ENCODE peak calls at places on chromosomes 6 and 20, in five cellular contexts. One of them, this sample, is unnamed.

GRCh38 chr20:48463916-48464315 is 363.9 kb downstream of the PREX1 start:
- DNase-seq in Calu3: no peak
- DNase-seq in breast epithelium: no peak
- DNase-seq in GM23338: no peak
- DNase-seq in heart right ventricle: no peak
- DNase-seq in this sample: no peak

GRCh38 chr6:1424306-1424927 is 35.0 kb downstream of the FOXF2 start:
- DNase-seq in Calu3: peak
- DNase-seq in breast epithelium: no peak
- DNase-seq in GM23338: peak
- DNase-seq in heart right ventricle: no peak
- DNase-seq in this sample: peak

GRCh38 chr6:36493859-36494258 is 51.1 kb downstream of the KCTD20 start:
- DNase-seq in Calu3: no peak
- DNase-seq in breast epithelium: no peak
- DNase-seq in GM23338: peak
- DNase-seq in heart right ventricle: no peak
- DNase-seq in this sample: no peak

GRCh38 chr6:7446644-7447325 is 57.2 kb downstream of the RIOK1 start:
- DNase-seq in Calu3: no peak
- DNase-seq in breast epithelium: peak
- DNase-seq in GM23338: no peak
- DNase-seq in heart right ventricle: no peak
- DNase-seq in this sample: no peak

GRCh38 chr20:36339646-36340592 is 33.8 kb downstream of the DLGAP4 start:
- DNase-seq in Calu3: no peak
- DNase-seq in breast epithelium: no peak
- DNase-seq in GM23338: peak
- DNase-seq in heart right ventricle: no peak
- DNase-seq in this sample: no peak

GRCh38 chr6:120604510-120604909 is 729.8 kb downstream of the TBC1D32 start:
- DNase-seq in Calu3: no peak
- DNase-seq in breast epithelium: no peak
- DNase-seq in GM23338: no peak
- DNase-seq in heart right ventricle: no peak
- DNase-seq in this sample: no peak

GRCh38 chr6:23202207-23202606 is 632.8 kb downstream of the HDGFL1 start:
- DNase-seq in Calu3: no peak
- DNase-seq in breast epithelium: no peak
- DNase-seq in GM23338: no peak
- DNase-seq in heart right ventricle: no peak
- DNase-seq in this sample: no peak

GRCh38 chr6:111838749-111839484 is 34.3 kb downstream of the FYN start:
- DNase-seq in Calu3: no peak
- DNase-seq in breast epithelium: no peak
- DNase-seq in GM23338: no peak
- DNase-seq in heart right ventricle: no peak
- DNase-seq in this sample: no peak

GRCh38 chr20:47150403-47151152 is 205.9 kb downstream of the ZMYND8 start:
- DNase-seq in Calu3: peak
- DNase-seq in breast epithelium: no peak
- DNase-seq in GM23338: peak
- DNase-seq in heart right ventricle: peak
- DNase-seq in this sample: no peak

GRCh38 chr6:132960720-132961119 is 146.4 kb downstream of the RPS12 start:
- DNase-seq in Calu3: peak
- DNase-seq in breast epithelium: peak
- DNase-seq in GM23338: no peak
- DNase-seq in heart right ventricle: no peak
- DNase-seq in this sample: no peak

GRCh38 chr20:43323592-43323991 is 133.9 kb upstream of the PTPRT start:
- DNase-seq in Calu3: no peak
- DNase-seq in breast epithelium: no peak
- DNase-seq in GM23338: no peak
- DNase-seq in heart right ventricle: no peak
- DNase-seq in this sample: no peak

GRCh38 chr6:168871535-168872106 is 382.0 kb downstream of the THBS2 start:
- DNase-seq in Calu3: peak
- DNase-seq in breast epithelium: no peak
- DNase-seq in GM23338: no peak
- DNase-seq in heart right ventricle: no peak
- DNase-seq in this sample: no peak
- TF ChIP-seq CTCF in Calu3: no peak
- TF ChIP-seq CTCF in breast epithelium: no peak
- TF ChIP-seq CTCF in GM23338: no peak
- TF ChIP-seq CTCF in heart right ventricle: no peak
- TF ChIP-seq CTCF in this sample: no peak

GRCh38 chr6:147201885-147202515 is 2.2 kb upstream of the STXBP5 start:
- DNase-seq in Calu3: peak
- DNase-seq in breast epithelium: no peak
- DNase-seq in GM23338: peak
- DNase-seq in heart right ventricle: no peak
- DNase-seq in this sample: no peak
- TF ChIP-seq CTCF in Calu3: no peak
- TF ChIP-seq CTCF in breast epithelium: no peak
- TF ChIP-seq CTCF in GM23338: no peak
- TF ChIP-seq CTCF in heart right ventricle: no peak
- TF ChIP-seq CTCF in this sample: no peak

GRCh38 chr6:41045664-41046063 is 3.4 kb downstream of the TSPO2 start:
- DNase-seq in Calu3: no peak
- DNase-seq in breast epithelium: no peak
- DNase-seq in GM23338: no peak
- DNase-seq in heart right ventricle: no peak
- DNase-seq in this sample: no peak
- TF ChIP-seq CTCF in Calu3: no peak
- TF ChIP-seq CTCF in breast epithelium: no peak
- TF ChIP-seq CTCF in GM23338: no peak
- TF ChIP-seq CTCF in heart right ventricle: no peak
- TF ChIP-seq CTCF in this sample: no peak

DNA sequence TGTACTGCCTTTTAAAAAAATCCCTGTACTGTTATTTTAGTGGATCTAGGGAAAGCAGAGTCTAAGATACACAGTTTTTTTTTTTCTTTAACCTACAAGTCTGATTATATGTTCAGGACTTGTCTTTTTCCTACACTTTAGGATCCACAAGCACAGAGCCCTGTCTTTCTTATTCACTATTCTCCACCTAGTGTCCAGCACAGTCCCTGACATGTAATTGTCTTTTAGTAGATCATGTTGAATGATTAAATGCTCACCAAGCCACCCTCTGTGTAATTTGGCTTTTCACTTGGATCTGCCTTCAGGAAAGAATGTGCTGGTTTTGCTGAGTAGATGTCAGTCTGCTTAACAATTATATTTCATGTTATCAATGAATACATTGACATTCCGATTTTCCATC is 35.8 kb upstream of the YWHAB start:
- DNase-seq in Calu3: no peak
- DNase-seq in breast epithelium: no peak
- DNase-seq in GM23338: no peak
- DNase-seq in heart right ventricle: no peak
- DNase-seq in this sample: no peak
- TF ChIP-seq CTCF in Calu3: no peak
- TF ChIP-seq CTCF in breast epithelium: no peak
- TF ChIP-seq CTCF in GM23338: peak
- TF ChIP-seq CTCF in heart right ventricle: no peak
- TF ChIP-seq CTCF in this sample: no peak

GRCh38 chr20:24291066-24291465 is 178.4 kb upstream of the SYNDIG1 start:
- DNase-seq in Calu3: no peak
- DNase-seq in breast epithelium: no peak
- DNase-seq in GM23338: no peak
- DNase-seq in heart right ventricle: no peak
- DNase-seq in this sample: no peak

GRCh38 chr20:24297928-24298327 is 171.5 kb upstream of the SYNDIG1 start:
- DNase-seq in Calu3: no peak
- DNase-seq in breast epithelium: no peak
- DNase-seq in GM23338: peak
- DNase-seq in heart right ventricle: no peak
- DNase-seq in this sample: no peak

DNA sequence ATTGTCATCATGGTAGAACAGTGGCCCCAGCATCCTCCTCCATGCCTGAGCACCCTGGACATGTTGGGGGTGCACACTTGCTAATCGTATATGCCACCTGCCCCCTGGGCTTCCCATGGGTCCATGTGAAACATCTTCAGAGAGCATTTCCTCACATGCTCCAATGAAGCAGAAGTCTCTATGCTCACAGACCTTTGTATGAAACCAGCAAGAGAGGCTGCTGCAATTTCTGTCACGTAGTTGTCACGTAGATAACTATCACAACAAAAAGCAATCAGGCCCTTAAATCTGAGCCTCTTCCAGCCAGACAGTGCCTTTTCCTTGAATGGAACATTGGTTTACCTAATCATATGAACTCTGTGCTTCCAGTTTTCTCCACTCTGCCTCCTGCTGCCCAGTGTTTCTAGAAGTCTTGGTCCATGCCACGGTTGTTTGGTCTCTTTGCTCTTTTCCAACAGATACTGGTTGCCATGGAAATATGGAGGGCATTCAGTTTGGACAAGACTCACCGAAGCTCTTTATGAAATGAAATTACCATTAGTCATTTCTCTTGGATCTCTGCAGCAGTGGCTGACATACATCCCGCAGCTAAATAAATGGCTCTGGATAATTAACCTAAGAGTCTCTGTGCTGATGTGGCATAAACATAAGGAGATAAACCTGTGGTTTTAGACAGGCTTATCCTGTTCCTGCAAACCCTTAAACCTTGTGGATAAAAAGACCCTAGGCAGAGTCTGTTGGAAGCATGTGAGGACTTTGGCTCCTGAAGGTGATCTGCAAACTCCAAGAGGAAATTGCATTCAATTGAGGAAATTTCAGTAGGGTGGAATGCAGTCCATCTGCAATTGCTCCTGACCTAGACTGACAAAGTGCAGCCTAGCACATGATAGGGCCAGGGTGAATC is 172.7 kb upstream of the SYNDIG1 start:
- DNase-seq in Calu3: no peak
- DNase-seq in breast epithelium: no peak
- DNase-seq in GM23338: no peak
- DNase-seq in heart right ventricle: no peak
- DNase-seq in this sample: no peak
- TF ChIP-seq CTCF in Calu3: no peak
- TF ChIP-seq CTCF in breast epithelium: no peak
- TF ChIP-seq CTCF in GM23338: no peak
- TF ChIP-seq CTCF in heart right ventricle: no peak
- TF ChIP-seq CTCF in this sample: no peak

GRCh38 chr6:98036344-98036743 is 753.3 kb upstream of the MMS22L start:
- DNase-seq in Calu3: no peak
- DNase-seq in breast epithelium: no peak
- DNase-seq in GM23338: peak
- DNase-seq in heart right ventricle: no peak
- DNase-seq in this sample: no peak

GRCh38 chr6:98039443-98039842 is 756.4 kb upstream of the MMS22L start:
- DNase-seq in Calu3: no peak
- DNase-seq in breast epithelium: no peak
- DNase-seq in GM23338: peak
- DNase-seq in heart right ventricle: no peak
- DNase-seq in this sample: no peak

GRCh38 chr6:98041072-98041471 is 758.1 kb upstream of the MMS22L start:
- DNase-seq in Calu3: no peak
- DNase-seq in breast epithelium: no peak
- DNase-seq in GM23338: peak
- DNase-seq in heart right ventricle: no peak
- DNase-seq in this sample: no peak

GRCh38 chr6:98039876-98040605 is 757.0 kb upstream of the MMS22L start:
- DNase-seq in Calu3: no peak
- DNase-seq in breast epithelium: no peak
- DNase-seq in GM23338: peak
- DNase-seq in heart right ventricle: no peak
- DNase-seq in this sample: no peak

GRCh38 chr6:98037571-98037970 is 754.6 kb upstream of the MMS22L start:
- DNase-seq in Calu3: no peak
- DNase-seq in breast epithelium: no peak
- DNase-seq in GM23338: peak
- DNase-seq in heart right ventricle: no peak
- DNase-seq in this sample: no peak
- TF ChIP-seq CTCF in Calu3: no peak
- TF ChIP-seq CTCF in breast epithelium: no peak
- TF ChIP-seq CTCF in GM23338: peak
- TF ChIP-seq CTCF in heart right ventricle: no peak
- TF ChIP-seq CTCF in this sample: no peak

GRCh38 chr20:20864346-20865096 is 152.1 kb upstream of the RALGAPA2 start:
- DNase-seq in Calu3: no peak
- DNase-seq in breast epithelium: no peak
- DNase-seq in GM23338: peak
- DNase-seq in heart right ventricle: no peak
- DNase-seq in this sample: no peak
- TF ChIP-seq CTCF in Calu3: no peak
- TF ChIP-seq CTCF in breast epithelium: peak
- TF ChIP-seq CTCF in GM23338: peak
- TF ChIP-seq CTCF in heart right ventricle: no peak
- TF ChIP-seq CTCF in this sample: no peak

DNA sequence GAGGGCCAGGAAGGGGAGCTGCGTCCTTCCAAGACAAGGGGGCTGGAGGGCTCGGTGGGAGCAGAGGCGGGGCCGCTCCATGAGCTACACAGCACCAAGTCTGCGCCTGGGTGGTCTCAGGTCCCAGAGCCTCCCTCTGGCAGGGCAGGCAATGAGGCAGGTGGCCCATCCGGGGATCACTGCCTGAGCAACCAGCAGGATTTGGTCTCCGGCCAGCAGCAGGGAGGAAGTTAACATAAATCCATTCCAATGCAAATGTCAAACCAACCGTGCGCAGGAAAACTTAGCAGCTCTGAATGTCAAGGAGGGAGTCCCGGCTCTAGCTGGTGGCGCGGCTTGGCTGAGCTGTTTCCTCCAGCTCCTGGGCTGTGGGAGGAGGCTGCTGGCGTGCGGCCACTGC is 32.9 kb upstream of the CHRNA4 start:
- DNase-seq in Calu3: no peak
- DNase-seq in breast epithelium: no peak
- DNase-seq in GM23338: peak
- DNase-seq in heart right ventricle: no peak
- DNase-seq in this sample: no peak
- TF ChIP-seq CTCF in Calu3: no peak
- TF ChIP-seq CTCF in breast epithelium: no peak
- TF ChIP-seq CTCF in GM23338: no peak
- TF ChIP-seq CTCF in heart right ventricle: no peak
- TF ChIP-seq CTCF in this sample: no peak

This sample was measured in mesothelial cell of epicardium.